ENCODE peak calls at places on chromosomes 2 and 18, in four cellular contexts. C, Y, B and M are unnamed samples.

GRCh38 chr18:23966909-23967308 is 47.6 kb upstream of the TTC39C start:
- DNase-seq in Y (no peak), B (no peak), C (no peak), M (no peak)

GRCh38 chr2:12057436-12058166 is 311.2 kb downstream of the LPIN1 start:
- DNase-seq in C (peak), B (no peak), Y (no peak), M (no peak)

GRCh38 chr2:131105950-131106801 is 1.0 kb downstream of the PLEKHB2 start:
- DNase-seq in B (peak), Y (no peak), C (peak), M (peak)

GRCh38 chr2:31331156-31331555 is 83.4 kb downstream of the XDH start:
- DNase-seq in B (no peak), Y (no peak), C (no peak), M (no peak)

GRCh38 chr18:111292-112014 is 46.9 kb upstream of the USP14 start:
- DNase-seq in C (peak), Y (peak), B (peak), M (peak)

GRCh38 chr2:221572821-221573429 is 821 bp upstream of the EPHA4 start:
- DNase-seq in C (no peak), Y (no peak), B (no peak), M (peak)

GRCh38 chr2:41136966-41137494 is 685.1 kb upstream of the SLC8A1 start:
- DNase-seq in B (no peak), Y (no peak), C (no peak), M (peak)

GRCh38 chr2:238046871-238047270 is 13.9 kb upstream of the SCLY start:
- DNase-seq in Y (no peak), B (no peak), C (no peak), M (no peak)

GRCh38 chr2:130370490-130370889 is 14.6 kb downstream of the PTPN18 start:
- DNase-seq in B (no peak), Y (no peak), C (peak), M (no peak)

GRCh38 chr18:44898536-44898935 is 217.8 kb downstream of the SETBP1 start:
- DNase-seq in B (no peak), Y (no peak), C (no peak), M (no peak)

GRCh38 chr2:28346587-28346986 is 46.1 kb upstream of the FOSL2 start:
- DNase-seq in Y (no peak), B (no peak), C (no peak), M (no peak)

GRCh38 chr18:55415258-55415871 is 172.6 kb downstream of the TCF4 start:
- DNase-seq in Y (peak), B (peak), C (peak), M (peak)

GRCh38 chr2:37026050-37026449 is 58.1 kb downstream of the HEATR5B start:
- DNase-seq in C (peak), B (peak), Y (peak), M (no peak)

DNA sequence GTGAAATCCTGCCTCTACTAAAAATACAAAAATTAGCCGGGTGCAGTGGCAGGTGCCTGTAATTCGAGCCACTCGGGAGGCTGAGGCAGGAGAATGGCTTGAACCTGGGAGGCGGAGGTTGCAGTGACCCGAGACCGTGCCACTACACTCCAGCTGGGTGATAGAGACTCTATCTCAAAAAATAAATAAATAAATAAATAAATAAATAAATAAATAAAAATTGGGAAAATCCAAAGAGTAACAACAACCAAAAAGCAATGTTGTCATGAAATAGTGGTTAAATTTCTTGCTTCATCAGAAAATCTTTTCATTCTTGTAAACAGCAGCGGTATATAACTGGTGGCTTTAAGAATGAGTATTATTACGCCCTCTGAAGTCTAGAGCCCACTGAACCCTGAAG is 54.4 kb downstream of the HEATR5B start:
- DNase-seq in C (no peak), Y (no peak), B (no peak), M (no peak)
- TF ChIP-seq EZH2 in C (no peak), Y (no peak), B (no peak), M (no peak)

DNA sequence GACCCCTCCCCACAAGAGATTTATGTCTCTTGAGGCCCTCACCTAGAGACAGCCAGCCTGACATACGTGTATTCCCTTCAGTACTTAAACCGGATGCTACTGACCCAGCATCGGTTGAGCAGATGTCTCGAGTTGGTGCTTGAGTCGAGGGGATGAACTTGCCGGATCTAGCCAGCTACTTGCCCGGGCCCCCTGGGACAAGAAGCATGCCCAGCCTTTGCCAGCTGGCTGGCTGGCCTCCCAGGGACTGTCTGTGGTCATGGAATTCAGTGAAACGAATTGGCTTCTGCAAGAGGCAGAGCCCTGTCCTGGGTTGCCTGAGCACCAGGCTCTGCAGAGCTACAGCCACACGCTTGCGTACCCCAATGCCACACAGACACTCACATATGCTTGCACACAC is 35.9 kb downstream of the DNMT3A start:
- DNase-seq in Y (no peak), C (no peak), B (no peak), M (no peak)
- TF ChIP-seq JUN in Y (no peak), C (no peak), B (no peak), M (no peak)

DNA sequence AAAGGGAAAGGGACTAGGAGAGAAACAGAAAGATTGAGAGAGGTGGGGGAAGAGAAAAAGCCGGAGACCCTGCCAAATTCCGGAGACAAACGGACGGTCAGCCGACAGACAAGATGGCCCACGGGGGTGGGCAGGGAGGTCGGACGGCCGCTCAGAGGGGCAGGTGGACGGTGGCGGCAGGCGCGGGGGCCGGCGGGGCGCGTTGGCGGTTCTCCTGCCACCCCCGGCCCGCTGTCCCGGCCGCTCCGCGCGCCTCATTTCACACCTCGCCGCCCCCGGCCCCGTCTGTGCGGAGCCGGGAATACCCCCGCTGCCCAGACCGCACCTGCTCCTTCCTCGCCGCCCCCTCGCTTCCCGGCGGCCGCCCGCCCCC is 935 bp downstream of the SLC30A3 start:
- DNase-seq in B (no peak), C (no peak), Y (no peak), M (no peak)
- TF ChIP-seq EZH2 in B (no peak), C (no peak), Y (peak), M (peak)

GRCh38 chr2:157056200-157056676 is 201.3 kb upstream of the GALNT5 start:
- DNase-seq in C (no peak), Y (no peak), B (peak), M (peak)
- TF ChIP-seq JUN in C (no peak), Y (no peak), B (no peak), M (peak)

DNA sequence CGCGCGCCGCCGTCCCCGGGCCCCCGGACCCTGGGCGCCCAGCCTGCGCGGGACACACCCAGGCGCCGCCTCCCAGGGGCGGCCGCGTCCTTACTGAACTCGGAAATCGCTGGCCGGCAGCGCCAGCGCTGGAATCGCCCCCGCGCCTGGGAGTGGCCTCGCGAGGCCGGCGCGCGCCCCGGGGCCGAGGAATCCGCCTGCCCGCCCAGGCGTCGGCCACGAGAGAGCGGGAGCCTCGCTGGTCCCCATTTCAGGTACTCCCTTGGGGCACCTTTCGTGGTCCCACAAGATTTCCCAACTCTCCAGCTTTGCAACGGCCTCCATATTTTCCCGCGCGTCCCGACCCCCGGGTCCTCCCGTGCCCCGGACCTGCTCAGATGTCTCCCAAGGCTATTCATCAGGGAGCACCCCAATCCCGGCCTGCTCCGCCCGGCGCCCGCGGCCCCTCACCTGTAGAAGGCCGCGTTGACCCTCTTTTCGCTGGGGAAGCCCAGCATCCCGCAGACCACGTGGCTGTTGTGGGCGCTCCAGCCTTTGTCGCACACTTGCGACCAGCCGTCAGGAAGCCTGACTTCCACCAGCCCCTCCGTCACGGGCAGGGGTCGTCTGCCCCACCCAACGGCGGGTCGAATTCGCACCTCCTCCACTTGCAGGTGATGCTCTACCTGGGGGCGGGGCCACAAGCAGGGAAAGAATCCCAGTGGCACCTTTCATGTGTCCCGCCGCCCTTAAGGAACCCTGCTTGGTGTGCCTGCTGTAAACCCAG is 4.6 kb downstream of the LOXL3 start:
- DNase-seq in C (peak), Y (no peak), B (peak), M (peak)
- TF ChIP-seq EZH2 in C (no peak), Y (peak), B (no peak), M (peak)

GRCh38 chr2:239235311-239235710 is 165.5 kb downstream of the HDAC4 start:
- DNase-seq in Y (no peak), C (no peak), B (no peak), M (no peak)

GRCh38 chr2:239236043-239236807 is 164.6 kb downstream of the HDAC4 start:
- DNase-seq in B (no peak), C (no peak), Y (no peak), M (no peak)

GRCh38 chr2:239238381-239238780 is 162.4 kb downstream of the HDAC4 start:
- DNase-seq in Y (no peak), B (no peak), C (no peak), M (no peak)

GRCh38 chr2:239234826-239235175 is 166.0 kb downstream of the HDAC4 start:
- DNase-seq in B (no peak), Y (no peak), C (no peak), M (no peak)

DNA sequence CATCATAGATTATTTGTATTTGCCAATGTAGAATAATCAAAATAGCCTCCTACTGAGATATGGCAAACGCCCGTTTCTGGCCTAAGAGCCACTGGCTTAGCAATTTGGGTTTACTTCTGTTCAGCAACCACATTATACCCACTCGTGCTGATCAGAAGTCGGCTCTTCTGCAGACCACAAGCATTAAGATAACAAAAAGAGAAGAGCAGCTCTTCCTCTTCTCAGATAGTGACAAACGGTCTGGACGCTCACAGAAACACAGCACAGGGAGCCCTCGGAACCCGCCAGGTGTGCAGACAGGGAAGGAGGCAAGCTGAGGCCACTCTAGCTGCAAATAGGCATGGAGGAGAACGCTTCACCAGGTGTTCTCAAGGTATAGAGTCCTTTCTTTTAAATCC is 164.0 kb downstream of the HDAC4 start:
- DNase-seq in Y (no peak), C (no peak), B (no peak), M (no peak)
- TF ChIP-seq JUN in Y (no peak), C (no peak), B (no peak), M (no peak)

DNA sequence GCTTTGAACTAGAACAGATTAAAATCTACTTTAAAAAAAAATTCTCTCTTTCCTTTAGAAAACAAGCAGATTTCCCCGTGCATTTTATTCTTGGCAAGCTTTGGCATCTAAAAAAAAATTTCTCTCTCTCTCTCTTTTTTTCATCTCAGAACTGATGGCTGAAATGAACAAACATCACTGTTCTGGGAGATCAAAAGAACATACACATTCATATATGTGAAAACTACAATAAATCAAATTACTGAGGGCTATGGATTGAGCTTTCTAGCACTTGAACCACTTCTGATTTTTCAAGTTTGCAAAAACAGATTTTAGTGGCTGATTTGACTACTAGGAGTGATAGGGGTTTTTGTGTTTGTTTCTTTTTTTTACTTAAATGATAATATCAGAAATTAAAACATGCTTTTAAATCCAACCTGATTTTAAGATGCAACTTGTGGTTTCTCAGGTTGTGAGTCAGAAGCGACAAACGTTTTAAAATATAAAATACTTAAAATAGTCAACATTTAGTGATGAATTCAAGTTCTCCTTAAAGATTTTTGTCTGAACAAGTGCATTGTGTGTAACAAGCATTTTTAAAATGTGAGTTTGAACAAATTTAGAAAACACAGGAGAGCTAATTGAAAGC is 3.4 kb downstream of the TBR1 start:
- DNase-seq in C (no peak), B (no peak), Y (no peak), M (no peak)
- TF ChIP-seq EZH2 in C (no peak), B (peak), Y (no peak), M (no peak)